ENCODE peak calls at places on chromosomes 3 and 15, in six cellular contexts. T is head of caudate nucleus, G is kidney, B is GM12892, Z is T-helper 2 cell, Q is T-helper 1 cell. O is an unnamed sample.

GRCh38 chr15:91050128-91050455 is 27.7 kb upstream of the VPS33B start:
- DNase-seq in T (no peak), G (no peak), B (no peak), Z (no peak), Q (no peak), O (no peak)

GRCh38 chr3:120177907-120178306 is 83.7 kb upstream of the GSK3B start:
- DNase-seq in T (no peak), G (no peak), B (no peak), Z (no peak), Q (no peak), O (no peak)

GRCh38 chr3:145383416-145383815 is 777.6 kb downstream of the PLOD2 start:
- DNase-seq in T (no peak), G (no peak), B (no peak), Z (no peak), Q (no peak), O (no peak)

GRCh38 chr15:71083349-71083748 is 31.9 kb upstream of the THSD4 start:
- DNase-seq in T (no peak), G (no peak), B (no peak), Z (no peak), Q (no peak), O (no peak)

GRCh38 chr3:4977001-4977888 is 2.0 kb upstream of the BHLHE40 start:
- DNase-seq in T (no peak), G (peak; percentile 96), B (no peak), Z (peak; percentile 88), Q (peak; percentile 41), O (peak; percentile 44)

GRCh38 chr3:128297401-128298138 is 144.3 kb downstream of the EEFSEC start:
- DNase-seq in T (no peak), G (no peak), B (no peak), Z (no peak), Q (no peak), O (no peak)

GRCh38 chr3:125163739-125164601 is 48.6 kb downstream of the SLC12A8 start:
- DNase-seq in T (no peak), G (no peak), B (no peak), Z (no peak), Q (no peak), O (no peak)

GRCh38 chr3:86830566-86830965 is 160.4 kb downstream of the VGLL3 start:
- DNase-seq in T (no peak), G (no peak), B (no peak), Z (no peak), Q (no peak), O (no peak)

GRCh38 chr3:141828487-141829284 is 47.8 kb upstream of the ATP1B3 start:
- DNase-seq in T (no peak), G (no peak), B (no peak), Z (no peak), Q (no peak), O (no peak)

GRCh38 chr15:65414841-65415621 is 7.7 kb downstream of the IGDCC4 start:
- DNase-seq in T (peak; percentile 40), G (peak; percentile 47), B (no peak), Z (no peak), Q (no peak), O (no peak)

GRCh38 chr3:166917437-166917836 is 462.7 kb downstream of the ZBBX start:
- DNase-seq in T (no peak), G (no peak), B (no peak), Z (no peak), Q (no peak), O (no peak)

GRCh38 chr3:156151824-156152428 is 31.5 kb downstream of the KCNAB1 start:
- DNase-seq in T (peak; percentile 74), G (peak; percentile 77), B (no peak), Z (peak; percentile 56), Q (peak; percentile 25), O (peak; percentile 22)

GRCh38 chr3:157533298-157533870 is 30.2 kb upstream of the VEPH1 start:
- DNase-seq in T (no peak), G (no peak), B (no peak), Z (no peak), Q (no peak), O (no peak)

GRCh38 chr3:169453256-169454059 is 210.1 kb downstream of the MECOM start:
- DNase-seq in T (no peak), G (no peak), B (no peak), Z (no peak), Q (no peak), O (no peak)

GRCh38 chr3:143627336-143627735 is 220.9 kb downstream of the SLC9A9 start:
- DNase-seq in T (no peak), G (no peak), B (no peak), Z (peak; percentile 77), Q (no peak), O (no peak)

GRCh38 chr3:153602801-153603200 is 440.8 kb downstream of the RAP2B start:
- DNase-seq in T (no peak), G (no peak), B (no peak), Z (no peak), Q (no peak), O (no peak)

GRCh38 chr3:174330303-174330702 is 528.8 kb upstream of the NAALADL2 start:
- DNase-seq in T (no peak), G (no peak), B (no peak), Z (no peak), Q (no peak), O (no peak)